ENCODE peak calls at places on chromosomes 2 and 18, in five cellular contexts. S, O, E, R and F are unnamed samples.

GRCh38 chr2:27701676-27702075 is 38.0 kb downstream of the SLC4A1AP start:
- DNase-seq in R (no peak), S (no peak), E (peak), O (peak), F (no peak)

GRCh38 chr18:12310762-12311161 is 2.7 kb downstream of the TUBB6 start:
- DNase-seq in E (no peak), R (no peak), O (peak), S (no peak), F (no peak)

GRCh38 chr2:70553334-70553583 is 367 bp downstream of the TGFA start:
- DNase-seq in S (no peak), R (no peak), E (peak), O (no peak), F (no peak)

GRCh38 chr2:99879481-99879880 is 262.9 kb downstream of the AFF3 start:
- DNase-seq in O (no peak), R (no peak), S (no peak), E (no peak), F (peak)

GRCh38 chr18:56831988-56832387 is 180.8 kb downstream of the WDR7 start:
- DNase-seq in R (no peak), O (no peak), S (no peak), E (no peak), F (peak)

GRCh38 chr18:36634573-36635216 is 194.1 kb downstream of the TPGS2 start:
- DNase-seq in E (peak), O (peak), R (no peak), S (no peak), F (no peak)

GRCh38 chr2:9178110-9178904 is 28.3 kb upstream of the ASAP2 start:
- DNase-seq in R (no peak), O (peak), E (peak), S (no peak), F (peak)

GRCh38 chr18:5196253-5197031 is 615 bp downstream of the AKAIN1 start:
- DNase-seq in O (no peak), R (no peak), S (no peak), E (peak), F (no peak)

GRCh38 chr2:19351914-19352697 is 6.3 kb downstream of the OSR1 start:
- DNase-seq in S (no peak), R (no peak), E (no peak), O (no peak), F (no peak)

GRCh38 chr2:170812716-170813585 is 3.7 kb upstream of the GAD1 start:
- DNase-seq in S (peak), R (peak), E (peak), O (peak), F (peak)

GRCh38 chr18:27136208-27136535 is 48.9 kb downstream of the CHST9 start:
- DNase-seq in O (peak), R (no peak), S (no peak), E (no peak), F (peak)